ENCODE peak calls at places on chromosomes 7 and 10, in five cellular contexts. U is fibroblast of pulmonary artery, A is left ventricle myocardium inferior, W is cardiac muscle cell, B is suprapubic skin. V is an unnamed sample.

GRCh38 chr10:78211476-78212110 is 177.9 kb downstream of the RPS24 start:
- DNase-seq in U (peak), A (no peak), W (peak), B (no peak), V (peak)

GRCh38 chr7:128060018-128060417 is 28.8 kb upstream of the LRRC4 start:
- DNase-seq in U (no peak), A (no peak), W (no peak), B (no peak), V (no peak)

GRCh38 chr7:138654616-138655015 is 46.5 kb downstream of the SVOPL start:
- DNase-seq in U (no peak), A (no peak), W (no peak), B (no peak), V (no peak)

GRCh38 chr7:54643064-54643463 is 100.9 kb downstream of the VSTM2A start:
- DNase-seq in U (no peak), A (no peak), W (peak), B (no peak), V (no peak)

GRCh38 chr7:231030-231857 is 38.9 kb downstream of the FAM20C start:
- DNase-seq in U (no peak), A (no peak), W (no peak), B (no peak), V (no peak)

GRCh38 chr7:157684157-157684595 is 347.4 kb downstream of the DNAJB6 start:
- DNase-seq in U (no peak), A (no peak), W (no peak), B (no peak), V (no peak)

GRCh38 chr7:55432937-55433784 is 68.0 kb downstream of the LANCL2 start:
- DNase-seq in U (peak), A (no peak), W (peak), B (no peak), V (peak)

GRCh38 chr10:92847185-92847864 is 995 bp upstream of the EXOC6 start:
- DNase-seq in U (peak), A (no peak), W (no peak), B (no peak), V (no peak)

GRCh38 chr10:43685744-43686143 is 37.1 kb upstream of the ZNF32 start:
- DNase-seq in U (no peak), A (peak), W (no peak), B (no peak), V (no peak)

GRCh38 chr7:66894463-66895080 is 26.5 kb upstream of the TMEM248 start:
- DNase-seq in U (peak), A (no peak), W (peak), B (no peak), V (peak)

GRCh38 chr10:120600871-120601644 is 144.0 kb downstream of the PLPP4 start:
- DNase-seq in U (peak), A (no peak), W (peak), B (no peak), V (no peak)

GRCh38 chr10:118161434-118161833 is 114.7 kb upstream of the RAB11FIP2 start:
- DNase-seq in U (no peak), A (no peak), W (no peak), B (no peak), V (no peak)

GRCh38 chr7:103988468-103989199 is 824 bp downstream of the RELN start:
- DNase-seq in U (no peak), A (no peak), W (peak), B (no peak), V (no peak)

GRCh38 chr7:20642171-20642570 is 26.7 kb downstream of the ABCB5 start:
- DNase-seq in U (peak), A (no peak), W (no peak), B (no peak), V (no peak)

GRCh38 chr7:144796919-144797318 is 38.9 kb downstream of the TPK1 start:
- DNase-seq in U (no peak), A (no peak), W (no peak), B (no peak), V (no peak)

GRCh38 chr7:154864531-154864908 is 138.4 kb downstream of the PAXIP1 start:
- DNase-seq in U (no peak), A (no peak), W (no peak), B (no peak), V (no peak)

GRCh38 chr7:135204271-135204872 is 7.0 kb downstream of the WDR91 start:
- DNase-seq in U (peak), A (no peak), W (no peak), B (no peak), V (no peak)

GRCh38 chr7:95501261-95501816 is 15.6 kb downstream of the ASB4 start:
- DNase-seq in U (no peak), A (no peak), W (no peak), B (no peak), V (no peak)

GRCh38 chr10:132994371-132994796 is 52.0 kb upstream of the CFAP46 start:
- DNase-seq in U (peak), A (no peak), W (no peak), B (no peak), V (no peak)

GRCh38 chr7:98225913-98226614 is 14.8 kb downstream of the BHLHA15 start:
- DNase-seq in U (no peak), A (no peak), W (no peak), B (no peak), V (peak)

GRCh38 chr7:105133358-105133757 is 119.4 kb downstream of the KMT2E start:
- DNase-seq in U (no peak), A (no peak), W (no peak), B (no peak), V (no peak)

GRCh38 chr10:37535459-37536246 is 321.8 kb downstream of the ZNF248 start:
- DNase-seq in U (no peak), A (no peak), W (no peak), B (no peak), V (no peak)

GRCh38 chr10:21797537-21797936 is 206.0 kb downstream of the DNAJC1 start:
- DNase-seq in U (no peak), A (no peak), W (no peak), B (no peak), V (no peak)

GRCh38 chr10:103553743-103554487 is 60.4 kb downstream of the NEURL1 start:
- DNase-seq in U (no peak), A (no peak), W (no peak), B (no peak), V (no peak)

GRCh38 chr7:55574062-55574717 is 1.9 kb upstream of the VOPP1 start:
- DNase-seq in U (peak), A (no peak), W (no peak), B (no peak), V (no peak)

GRCh38 chr7:116997972-116998371 is 44.7 kb downstream of the ST7 start:
- DNase-seq in U (no peak), A (no peak), W (no peak), B (no peak), V (no peak)

GRCh38 chr10:10599994-10600393 is 417.7 kb upstream of the CELF2 start:
- DNase-seq in U (no peak), A (no peak), W (no peak), B (no peak), V (no peak)

GRCh38 chr10:75051308-75051707 is 60.1 kb upstream of the SAMD8 start:
- DNase-seq in U (no peak), A (no peak), W (no peak), B (no peak), V (no peak)

GRCh38 chr7:121002755-121003114 is 14.2 kb downstream of the CPED1 start:
- DNase-seq in U (peak), A (no peak), W (no peak), B (no peak), V (no peak)

GRCh38 chr7:24972166-24972477 is 7.9 kb downstream of the OSBPL3 start:
- DNase-seq in U (no peak), A (no peak), W (no peak), B (no peak), V (no peak)

GRCh38 chr10:127556911-127557310 is 7.8 kb downstream of the NPS start:
- DNase-seq in U (no peak), A (no peak), W (peak), B (no peak), V (peak)

GRCh38 chr7:155804897-155805825 is 7.1 kb downstream of the SHH start:
- DNase-seq in U (peak), A (peak), W (peak), B (no peak), V (no peak)

GRCh38 chr7:65238785-65239184 is 134.9 kb upstream of the ZNF92 start:
- DNase-seq in U (no peak), A (no peak), W (no peak), B (no peak), V (no peak)

GRCh38 chr7:95582578-95583293 is 13.6 kb downstream of the PDK4 start:
- DNase-seq in U (no peak), A (no peak), W (no peak), B (no peak), V (no peak)

GRCh38 chr10:119190353-119190752 is 11.7 kb upstream of the PRDX3 start:
- DNase-seq in U (peak), A (no peak), W (no peak), B (no peak), V (no peak)

GRCh38 chr10:62437696-62438095 is 63.5 kb downstream of the ZNF365 start:
- DNase-seq in U (peak), A (no peak), W (peak), B (no peak), V (peak)

GRCh38 chr10:26697922-26698608 is 564 bp downstream of the PDSS1 start:
- DNase-seq in U (no peak), A (no peak), W (no peak), B (no peak), V (no peak)

GRCh38 chr10:1608408-1609037 is 128.8 kb downstream of the ADARB2 start:
- DNase-seq in U (no peak), A (no peak), W (no peak), B (no peak), V (no peak)
- H3K4me3 ChIP-seq in U (no peak), A (peak), W (no peak), B (peak), V (no peak)

DNA sequence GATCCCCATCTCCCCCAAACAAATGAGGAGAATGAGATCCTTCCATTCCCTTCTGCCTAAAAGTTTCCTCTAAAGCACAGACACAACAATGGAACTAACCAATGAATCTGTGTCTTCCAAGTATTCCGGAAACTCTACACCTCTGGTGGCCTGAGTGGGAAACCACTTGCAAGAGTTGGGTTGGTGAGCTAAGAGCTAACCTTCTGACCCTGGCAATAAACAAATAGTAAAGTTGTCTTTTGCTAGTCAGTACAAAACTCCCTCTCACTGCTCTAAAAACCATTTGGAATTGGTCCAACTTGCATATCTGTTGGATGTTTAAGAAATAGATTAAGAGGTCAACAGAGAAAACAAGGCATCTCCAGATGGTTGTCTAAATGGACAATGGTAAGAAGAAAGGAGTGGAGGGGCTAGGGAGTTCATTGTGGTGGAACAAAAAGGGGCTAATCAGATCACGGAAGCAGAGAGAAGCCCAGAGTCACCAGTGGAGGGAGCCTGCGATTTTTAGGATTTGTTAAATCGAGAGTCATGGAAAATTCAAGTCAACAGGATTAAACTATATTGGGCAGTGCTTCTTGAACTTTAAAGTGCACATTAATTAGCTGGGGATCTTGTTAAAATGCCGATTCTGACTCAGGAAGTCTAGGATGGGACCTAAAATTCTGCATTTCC is 192.3 kb downstream of the EVX1 start:
- DNase-seq in U (peak), A (no peak), W (no peak), B (no peak), V (no peak)
- TF ChIP-seq CTCF in U (peak), A (peak), W (peak), B (no peak), V (no peak)

GRCh38 chr7:43116451-43116850 is 4.0 kb downstream of the HECW1 start:
- DNase-seq in U (no peak), A (no peak), W (no peak), B (no peak), V (no peak)
- H3K4me3 ChIP-seq in U (no peak), A (no peak), W (no peak), B (no peak), V (no peak)

GRCh38 chr10:24288581-24288980 is 79.6 kb downstream of the KIAA1217 start:
- DNase-seq in U (no peak), A (no peak), W (no peak), B (no peak), V (peak)
- TF ChIP-seq CTCF in U (no peak), A (no peak), W (no peak), B (no peak), V (no peak)

DNA sequence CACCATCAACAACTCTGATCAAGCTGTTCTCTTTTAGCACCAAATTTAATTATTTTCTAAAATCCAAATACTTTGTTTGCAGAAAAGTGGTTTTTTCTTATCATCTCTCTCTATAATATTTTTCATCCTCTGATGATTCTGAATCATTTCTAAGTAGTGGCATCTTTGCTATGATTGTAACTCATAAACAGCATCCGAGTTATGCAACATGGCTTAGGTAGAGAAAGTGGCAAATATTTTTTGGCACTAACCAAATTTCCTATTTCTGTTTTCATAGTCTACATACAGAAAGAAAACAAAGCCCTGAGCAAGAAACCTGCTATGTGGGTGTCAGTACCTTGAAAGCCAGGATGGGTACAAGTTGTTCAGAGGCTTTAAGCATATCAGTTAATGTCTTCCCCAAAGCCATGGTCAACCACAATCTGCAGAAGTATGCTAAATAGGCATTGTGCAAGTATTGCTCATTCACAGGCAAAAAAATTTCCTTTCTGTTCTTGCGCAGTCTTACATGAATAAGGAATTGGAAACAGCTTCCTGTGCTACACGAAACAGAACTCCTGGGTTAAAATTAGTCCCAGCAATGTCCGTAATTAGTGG is 325.4 kb upstream of the MAGI2 start:
- DNase-seq in U (peak), A (no peak), W (no peak), B (no peak), V (no peak)
- H3K4me3 ChIP-seq in U (peak), A (no peak), W (no peak), B (no peak), V (no peak)

DNA sequence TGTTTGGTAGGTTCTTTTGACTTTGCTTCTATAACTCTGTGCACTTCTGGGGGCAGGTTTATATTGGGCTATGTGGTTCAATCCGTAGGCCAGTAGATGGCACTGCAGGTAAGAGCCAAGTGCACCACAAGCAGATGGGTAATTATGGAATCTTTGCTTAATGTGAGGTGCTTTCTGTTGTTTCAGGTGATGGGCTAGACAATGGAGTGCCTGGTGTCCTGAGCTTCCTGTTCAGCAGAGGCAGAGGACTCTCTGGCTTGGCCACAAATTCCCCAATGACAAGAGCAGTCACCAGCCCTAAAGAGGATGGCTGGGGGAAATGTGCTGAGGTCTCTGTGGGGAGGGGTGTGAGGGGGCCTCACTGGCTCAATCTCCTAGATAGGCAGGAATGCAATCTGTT is 455.0 kb downstream of the CCSER2 start:
- DNase-seq in U (peak), A (no peak), W (peak), B (no peak), V (no peak)
- TF ChIP-seq CTCF in U (peak), A (peak), W (peak), B (no peak), V (peak)

DNA sequence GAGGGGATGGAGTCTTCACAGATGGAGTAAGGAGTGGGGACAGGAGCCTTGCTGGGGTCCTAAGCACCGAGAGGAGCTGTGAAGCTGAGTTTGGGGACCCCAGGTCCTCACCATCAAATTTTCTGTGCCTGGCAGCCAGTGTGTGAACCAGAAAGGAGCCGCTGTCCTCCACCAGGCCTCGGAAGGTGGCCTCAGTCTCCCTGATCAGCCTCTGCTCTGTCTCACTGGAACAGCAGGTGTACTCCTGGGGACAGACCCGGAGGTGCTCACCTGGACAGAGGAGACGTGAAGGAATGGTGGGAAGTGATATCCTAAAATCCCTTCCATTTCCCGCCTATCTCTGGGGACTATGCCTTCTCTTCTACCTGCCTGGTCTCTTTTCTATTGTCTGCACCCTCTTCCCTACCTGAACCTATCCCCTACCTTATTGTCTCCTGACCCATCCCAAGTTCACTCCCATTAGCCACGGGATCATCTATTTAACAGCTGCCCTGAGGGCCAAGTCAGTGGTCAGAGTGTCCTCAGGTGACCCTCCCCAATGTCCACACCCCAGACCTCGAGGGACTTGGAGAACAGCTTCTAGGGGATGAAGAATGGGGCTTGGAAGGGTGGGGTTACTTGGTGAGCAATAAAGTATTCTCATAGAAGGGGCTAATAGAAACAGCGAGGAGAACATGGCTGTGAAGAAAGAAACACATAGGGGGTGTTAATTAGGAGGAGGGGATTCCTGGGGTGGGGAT is 915 bp downstream of the GPC2 start:
- DNase-seq in U (no peak), A (no peak), W (no peak), B (peak), V (no peak)
- H3K4me3 ChIP-seq in U (peak), A (peak), W (peak), B (peak), V (peak)

GRCh38 chr7:37141742-37142141 is 306.9 kb downstream of the ELMO1 start:
- DNase-seq in U (no peak), A (no peak), W (no peak), B (no peak), V (no peak)
- TF ChIP-seq CTCF in U (no peak), A (no peak), W (no peak), B (no peak), V (peak)

GRCh38 chr7:41916450-41916927 is 213.6 kb upstream of the INHBA start:
- DNase-seq in U (peak), A (no peak), W (no peak), B (peak), V (no peak)
- H3K4me3 ChIP-seq in U (no peak), A (no peak), W (no peak), B (no peak), V (no peak)